ENCODE peak calls at places on chromosome 9, in six cellular contexts. R, Z, E, A, H and L are unnamed samples.
A peak's percentile ranks its signal among the peaks of the same experiment; 100 is the strongest.

GRCh38 chr9:27227192-27227591 is 69.8 kb downstream of the EQTN start:
- DNase-seq in R (no peak), Z (no peak), E (peak; percentile 1), A (no peak), H (no peak), L (peak; percentile 90)

GRCh38 chr9:34651876-34652602 is at the start of gene IL11RA:
- DNase-seq in R (peak; percentile 82), Z (peak; percentile 94), E (peak; percentile 92), A (peak; percentile 89), H (no peak), L (no peak)

GRCh38 chr9:11016081-11016480 is 403.3 kb upstream of the PTPRD start:
- DNase-seq in R (no peak), Z (no peak), E (no peak), A (no peak), H (no peak), L (no peak)

GRCh38 chr9:2395814-2396213 is 225.8 kb upstream of the VLDLR start:
- DNase-seq in R (no peak), Z (no peak), E (no peak), A (no peak), H (no peak), L (no peak)

GRCh38 chr9:26685857-26686256 is 206.7 kb downstream of the CAAP1 start:
- DNase-seq in R (no peak), Z (no peak), E (no peak), A (no peak), H (no peak), L (no peak)

GRCh38 chr9:96080364-96080763 is 204.9 kb downstream of the ERCC6L2 start:
- DNase-seq in R (no peak), Z (no peak), E (no peak), A (peak; percentile 82), H (no peak), L (no peak)

GRCh38 chr9:129486496-129487306 is 134.2 kb downstream of the C9orf50 start:
- DNase-seq in R (no peak), Z (peak; percentile 38), E (no peak), A (no peak), H (no peak), L (no peak)

GRCh38 chr9:109098960-109099308 is 20.8 kb downstream of the TMEM245 start:
- DNase-seq in R (no peak), Z (no peak), E (no peak), A (no peak), H (no peak), L (no peak)

GRCh38 chr9:114775121-114775520 is 30.7 kb downstream of the TNFSF15 start:
- DNase-seq in R (no peak), Z (no peak), E (no peak), A (no peak), H (no peak), L (no peak)

GRCh38 chr9:90099262-90099982 is 494.6 kb downstream of the GADD45G start:
- DNase-seq in R (peak; percentile 2), Z (no peak), E (peak; percentile 12), A (no peak), H (no peak), L (peak; percentile 44)

GRCh38 chr9:111599092-111599947 is at the start of gene PTGR1:
- DNase-seq in R (peak; percentile 83), Z (no peak), E (peak; percentile 35), A (peak; percentile 72), H (no peak), L (peak; percentile 70)

GRCh38 chr9:21559402-21560280 is 77.5 kb upstream of the IFNE start:
- DNase-seq in R (peak; percentile 68), Z (no peak), E (no peak), A (peak; percentile 37), H (no peak), L (no peak)

GRCh38 chr9:110257097-110257955 is 1.0 kb upstream of the TXN start:
- DNase-seq in R (no peak), Z (peak; percentile 38), E (peak; percentile 27), A (no peak), H (no peak), L (peak; percentile 62)

GRCh38 chr9:91847576-91847975 is 102.5 kb downstream of the ROR2 start:
- DNase-seq in R (no peak), Z (no peak), E (no peak), A (no peak), H (no peak), L (no peak)

GRCh38 chr9:78013924-78014323 is 17.7 kb downstream of the GNAQ start:
- DNase-seq in R (no peak), Z (no peak), E (no peak), A (no peak), H (no peak), L (no peak)

GRCh38 chr9:78463750-78464149 is 166.8 kb downstream of the PSAT1 start:
- DNase-seq in R (no peak), Z (no peak), E (no peak), A (no peak), H (no peak), L (no peak)

DNA sequence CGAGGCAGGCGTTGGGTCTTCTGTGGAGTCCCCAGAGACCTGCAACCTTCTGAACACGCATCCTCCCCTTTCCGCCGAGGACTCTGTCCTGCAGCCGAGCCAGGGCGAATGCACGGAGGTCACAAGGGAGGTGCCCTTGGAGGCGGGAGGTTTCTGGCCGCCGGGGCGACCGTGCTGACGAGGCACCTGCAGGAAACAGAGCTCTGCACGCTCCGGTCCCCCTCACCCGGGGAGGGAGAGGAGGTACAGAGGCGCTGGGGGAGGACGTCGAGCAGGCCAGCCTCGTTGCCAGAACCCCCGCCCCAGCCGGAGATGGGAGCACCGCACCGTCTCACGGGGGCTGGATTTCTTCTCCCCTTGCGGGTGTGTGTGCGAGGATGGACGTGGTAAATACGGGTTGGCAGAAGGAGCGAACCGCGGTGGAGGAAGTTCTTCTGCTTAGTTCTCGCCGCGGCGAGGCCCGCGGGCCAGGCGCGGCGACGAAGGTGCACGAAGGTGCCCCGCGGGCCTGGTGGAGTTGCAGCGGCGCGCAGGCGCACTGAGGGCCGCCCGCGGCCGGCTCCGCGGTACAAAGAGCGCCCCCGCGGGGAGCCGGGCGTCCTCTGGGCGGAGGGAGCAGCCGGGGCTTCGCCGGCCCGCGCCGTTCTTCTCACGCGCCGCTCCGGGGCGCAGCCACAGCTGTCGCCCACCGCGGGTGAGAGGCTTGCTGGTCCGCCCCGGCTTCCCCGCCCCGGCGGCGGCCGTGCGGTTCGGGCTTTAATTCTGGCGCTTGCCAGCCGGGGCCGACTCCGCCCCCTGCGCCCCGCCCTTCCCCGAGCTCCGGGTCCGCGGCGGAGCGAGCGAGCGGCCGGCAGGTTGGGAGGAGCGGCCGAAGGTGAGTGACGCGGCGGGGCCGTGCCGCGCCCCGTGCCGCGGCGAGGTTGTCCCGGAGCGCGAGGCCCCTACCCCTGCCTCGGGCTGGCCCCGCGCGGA is 289.5 kb downstream of the DOCK8 start:
- DNase-seq in R (peak; percentile 58), Z (peak; percentile 73), E (peak; percentile 48), A (peak; percentile 75), H (no peak), L (peak; percentile 88)
- TF ChIP-seq MYC in R (no peak), Z (no peak), E (no peak), A (no peak), H (no peak), L (peak; percentile 34)

GRCh38 chr9:100425758-100426157 is 1.2 kb upstream of the MSANTD3 start:
- DNase-seq in R (no peak), Z (no peak), E (no peak), A (no peak), H (no peak), L (no peak)

GRCh38 chr9:100428871-100429654 is 2.1 kb downstream of the MSANTD3 start:
- DNase-seq in R (peak; percentile 98), Z (peak; percentile 42), E (peak; percentile 89), A (peak; percentile 95), H (no peak), L (peak; percentile 39)

GRCh38 chr9:100426194-100426531 is 780 bp upstream of the MSANTD3 start:
- DNase-seq in R (no peak), Z (no peak), E (no peak), A (no peak), H (no peak), L (no peak)

GRCh38 chr9:100427366-100428263 is 672 bp downstream of the MSANTD3 start:
- DNase-seq in R (peak; percentile 70), Z (peak; percentile 70), E (peak; percentile 36), A (peak; percentile 65), H (no peak), L (peak; percentile 58)

DNA sequence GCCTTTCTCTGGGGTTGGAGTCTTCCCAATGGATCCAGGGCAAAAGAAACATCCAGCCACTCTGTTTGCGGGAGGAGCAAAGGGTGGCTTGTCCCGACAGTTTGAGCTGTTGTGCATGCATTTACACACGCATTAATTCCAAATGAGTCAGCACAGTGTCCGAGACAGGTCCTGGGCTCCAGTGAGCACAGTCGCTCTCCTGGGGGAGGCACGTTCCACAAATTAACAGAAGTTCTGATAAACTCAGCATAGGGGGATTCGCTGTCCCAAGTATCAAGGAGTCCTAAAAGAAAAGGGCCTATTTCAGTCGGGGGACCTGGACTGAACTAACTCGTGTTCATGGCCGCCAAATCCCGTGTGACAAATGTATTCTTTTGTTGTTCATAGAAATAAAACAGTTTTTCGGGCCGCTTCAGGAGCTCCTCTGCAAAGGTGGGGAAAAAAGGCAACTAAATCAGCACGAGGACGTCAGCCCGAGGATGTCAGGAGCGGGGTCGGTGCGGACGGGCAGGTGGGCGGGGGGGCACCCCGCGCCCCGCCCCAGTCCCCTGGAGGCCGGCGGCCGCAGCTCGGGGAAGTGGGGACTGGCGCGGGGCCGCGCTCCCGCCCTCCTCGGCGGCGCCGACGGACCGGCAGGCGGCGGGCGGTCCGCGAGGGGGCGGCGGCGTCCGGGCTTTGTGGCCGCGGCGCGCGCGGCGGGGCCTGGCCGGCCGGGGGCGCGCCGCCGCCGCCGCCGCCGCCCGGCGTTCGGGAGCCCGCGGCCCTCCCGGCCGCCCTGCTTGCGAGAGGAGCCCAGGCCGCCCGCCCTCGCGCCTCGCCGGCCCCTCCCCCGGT is at the start of gene MSANTD3:
- DNase-seq in R (peak; percentile 84), Z (peak; percentile 82), E (peak; percentile 76), A (peak; percentile 74), H (no peak), L (peak; percentile 76)
- TF ChIP-seq POLR2A in R (peak; percentile 59), Z (peak; percentile 79), E (peak; percentile 79), A (peak; percentile 27), H (no peak), L (peak; percentile 42)

DNA sequence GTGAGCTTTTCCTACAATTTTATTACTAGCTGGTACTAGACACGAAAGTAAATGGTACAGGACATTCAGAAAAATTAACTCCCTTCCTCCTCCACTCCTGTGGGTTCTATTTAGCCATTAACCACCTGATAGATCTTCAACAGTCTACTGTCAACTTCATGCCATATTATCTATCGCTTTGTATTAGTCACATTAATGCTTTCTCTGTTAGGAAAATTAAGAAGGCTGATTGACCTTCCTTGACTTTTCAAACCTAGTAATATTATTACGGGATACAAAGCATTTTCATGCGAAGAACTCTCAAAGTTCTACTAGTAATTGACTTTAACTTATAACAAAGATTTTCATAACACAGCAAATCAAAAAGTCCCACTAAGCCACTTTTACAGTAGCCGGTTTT is 1.2 kb downstream of the TEX10 start:
- DNase-seq in R (no peak), Z (no peak), E (no peak), A (no peak), H (no peak), L (no peak)
- H3K4me3 ChIP-seq in R (peak overlapping the region; percentile 88), Z (peak overlapping the region; percentile 97), E (peak overlapping the region; percentile 88), A (peak overlapping the region; percentile 99), H (peak overlapping the region; percentile 95), L (peak overlapping the region; percentile 97)

DNA sequence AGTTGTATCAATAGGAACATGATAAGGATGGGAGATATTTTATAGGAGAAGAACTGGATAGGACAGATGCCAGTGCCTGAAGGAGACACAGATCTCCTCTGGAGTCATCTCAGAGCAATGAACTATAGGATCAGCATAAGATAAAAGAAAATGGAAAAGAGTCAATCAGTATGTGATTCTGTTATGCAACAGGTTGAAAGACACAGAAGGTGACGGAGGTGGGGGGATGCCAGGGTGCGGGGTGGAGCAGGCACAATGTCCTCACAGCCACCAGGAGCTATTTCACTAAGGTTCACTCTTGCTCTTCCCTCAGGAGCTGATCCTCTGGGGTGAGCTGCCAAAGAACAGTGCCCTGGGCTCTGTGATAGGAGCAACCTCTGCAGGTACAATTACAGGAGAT is 179.8 kb downstream of the BNC2 start:
- DNase-seq in R (no peak), Z (no peak), E (no peak), A (no peak), H (no peak), L (no peak)
- TF ChIP-seq MYC in R (no peak), Z (no peak), E (no peak), A (no peak), H (no peak), L (no peak)